ENCODE peak calls at places on chromosomes 11 and 22, in six cellular contexts. H is Peyer's patch; G is breast epithelium; A is psoas muscle; Z is neuronal stem cell; X is CD4-positive, CD25-positive, alpha-beta regulatory T cell. K is an unnamed sample. For H3K4me1, the result is how much of the 10 kb centered on the place peaks cover.

GRCh38 chr22:21734540-21735197 is 925 bp downstream of the YPEL1 start:
- DNase-seq in H (no peak), G (no peak), A (no peak), Z (no peak), X (peak), K (no peak)

GRCh38 chr11:66188580-66188979 is 79.9 kb upstream of the RAB1B start:
- DNase-seq in H (no peak), G (no peak), A (no peak), Z (no peak), X (no peak), K (no peak)

GRCh38 chr22:22684605-22685561 is 40.5 kb downstream of the GGTLC2 start:
- DNase-seq in H (peak), G (no peak), A (no peak), Z (no peak), X (peak), K (no peak)

GRCh38 chr22:19882446-19883381 is 28.0 kb upstream of the GNB1L start:
- DNase-seq in H (peak), G (no peak), A (no peak), Z (no peak), X (no peak), K (no peak)

GRCh38 chr11:31822604-31823371 is 11.7 kb upstream of the PAX6 start:
- DNase-seq in H (no peak), G (no peak), A (no peak), Z (no peak), X (no peak), K (no peak)

GRCh38 chr11:9001736-9002135 is 2.1 kb downstream of the NRIP3 start:
- DNase-seq in H (no peak), G (no peak), A (no peak), Z (no peak), X (peak), K (no peak)

GRCh38 chr11:29263971-29264682 is 752.7 kb downstream of the KCNA4 start:
- DNase-seq in H (no peak), G (no peak), A (no peak), Z (no peak), X (no peak), K (no peak)

GRCh38 chr11:113436672-113437252 is 38.4 kb downstream of the DRD2 start:
- DNase-seq in H (no peak), G (no peak), A (no peak), Z (no peak), X (no peak), K (no peak)

GRCh38 chr22:26513852-26514251 is 1.6 kb upstream of the TFIP11 start:
- DNase-seq in H (no peak), G (no peak), A (no peak), Z (no peak), X (no peak), K (no peak)

GRCh38 chr22:18110944-18111758 is 542 bp downstream of the TUBA8 start:
- DNase-seq in H (no peak), G (no peak), A (no peak), Z (no peak), X (no peak), K (no peak)

GRCh38 chr11:58567889-58568512 is 7.7 kb downstream of the LPXN start:
- DNase-seq in H (peak), G (no peak), A (peak), Z (peak), X (peak), K (peak)

GRCh38 chr11:75719089-75719638 is 1.5 kb downstream of the MOGAT2 start:
- DNase-seq in H (no peak), G (no peak), A (no peak), Z (no peak), X (no peak), K (no peak)

GRCh38 chr11:69173925-69174591 is 18.3 kb downstream of the SMIM38 start:
- DNase-seq in H (no peak), G (peak), A (no peak), Z (no peak), X (no peak), K (no peak)

GRCh38 chr11:125950178-125950490 is 4.3 kb downstream of the VSIG10L2 start:
- DNase-seq in H (no peak), G (no peak), A (no peak), Z (no peak), X (no peak), K (no peak)

GRCh38 chr11:925158-925495 is 543 bp upstream of the AP2A2 start:
- DNase-seq in H (peak), G (no peak), A (peak), Z (no peak), X (no peak), K (no peak)

GRCh38 chr11:76131585-76131984 is 74.7 kb downstream of the WNT11 start:
- DNase-seq in H (no peak), G (no peak), A (no peak), Z (no peak), X (no peak), K (no peak)

GRCh38 chr11:82462588-82462987 is 271.1 kb downstream of the FAM181B start:
- DNase-seq in H (no peak), G (no peak), A (no peak), Z (no peak), X (no peak), K (no peak)

GRCh38 chr11:126024143-126024542 is 38.5 kb downstream of the CDON start:
- DNase-seq in H (no peak), G (no peak), A (no peak), Z (no peak), X (no peak), K (no peak)

GRCh38 chr11:60357771-60358170 is 20.6 kb upstream of the MS4A7 start:
- DNase-seq in H (no peak), G (no peak), A (no peak), Z (no peak), X (no peak), K (no peak)

GRCh38 chr11:31803813-31804438 is 7.2 kb downstream of the PAX6 start:
- DNase-seq in H (no peak), G (no peak), A (no peak), Z (no peak), X (no peak), K (no peak)

GRCh38 chr22:29145321-29146072 is 60.2 kb upstream of the EMID1 start:
- DNase-seq in H (peak), G (no peak), A (peak), Z (no peak), X (no peak), K (no peak)

GRCh38 chr22:49937758-49938564 is 19.5 kb downstream of the CRELD2 start:
- DNase-seq in H (no peak), G (no peak), A (no peak), Z (no peak), X (no peak), K (no peak)

GRCh38 chr22:31495343-31495742 is 993 bp upstream of the SFI1 start:
- DNase-seq in H (no peak), G (no peak), A (no peak), Z (no peak), X (no peak), K (no peak)

GRCh38 chr11:58616594-58616993 is 5.9 kb upstream of the CNTF start:
- DNase-seq in H (no peak), G (no peak), A (peak), Z (no peak), X (no peak), K (no peak)

GRCh38 chr11:6095798-6096197 is 11.7 kb upstream of the OR56B4 start:
- DNase-seq in H (no peak), G (no peak), A (no peak), Z (no peak), X (no peak), K (no peak)

GRCh38 chr11:128490092-128490491 is 97.3 kb downstream of the ETS1 start:
- DNase-seq in H (no peak), G (no peak), A (no peak), Z (no peak), X (no peak), K (no peak)
- H3K4me1 ChIP-seq in H (under half), G (under half), A (under half), Z (under half), X (half or more), K (half or more)

DNA sequence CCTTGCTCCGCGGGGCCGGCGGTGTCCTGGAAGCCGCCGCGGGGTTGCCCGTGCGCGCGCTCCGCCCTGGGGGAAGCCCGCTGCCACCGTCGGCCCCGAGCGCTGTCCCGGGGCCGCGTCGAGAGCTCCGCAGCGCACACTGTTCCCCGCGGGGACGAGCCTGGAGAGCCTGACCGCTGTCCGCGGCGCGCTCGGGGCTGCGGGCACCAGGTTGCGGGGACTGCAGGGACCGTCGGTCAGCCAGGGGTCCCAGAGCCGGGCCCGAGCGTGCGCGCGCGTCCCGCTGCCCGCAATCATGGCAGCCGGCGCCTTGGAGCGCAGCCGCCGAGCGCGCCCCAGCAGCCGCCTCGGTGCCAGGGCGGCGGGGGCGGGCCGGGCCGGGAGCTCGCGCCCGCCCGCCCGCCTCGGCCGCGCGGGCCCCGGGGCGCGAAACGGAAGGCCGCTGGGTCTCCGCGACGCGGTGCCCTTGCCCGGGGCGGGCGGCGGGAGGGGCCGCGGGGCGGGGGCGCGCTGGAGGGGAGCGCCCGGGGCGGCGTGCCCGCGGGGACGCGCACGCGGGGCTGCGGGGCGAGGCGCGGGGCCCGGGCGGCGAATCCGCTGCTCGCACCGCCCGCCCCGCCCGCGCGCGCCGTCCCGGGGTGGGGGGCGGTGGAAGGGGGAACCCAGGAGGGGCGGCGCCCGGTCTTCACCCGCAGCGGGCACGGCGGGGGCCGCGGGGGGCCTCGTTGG is 79.4 kb upstream of the PPARA start:
- DNase-seq in H (peak), G (no peak), A (peak), Z (no peak), X (peak), K (no peak)
- H3K4me1 ChIP-seq in H (under half), G (under half), A (under half), Z (under half), X (under half), K (under half)

GRCh38 chr11:128697645-128698174 is 3.8 kb downstream of the FLI1 start:
- DNase-seq in H (no peak), G (no peak), A (no peak), Z (no peak), X (no peak), K (no peak)
- H3K4me1 ChIP-seq in H (under half), G (under half), A (under half), Z (under half), X (half or more), K (half or more)

GRCh38 chr22:30240541-30241417 is 5.8 kb downstream of the LIF start:
- DNase-seq in H (no peak), G (no peak), A (no peak), Z (no peak), X (no peak), K (no peak)
- H3K4me1 ChIP-seq in H (under half), G (under half), A (under half), Z (under half), X (under half), K (under half)

GRCh38 chr11:46445192-46445591 is 53.6 kb upstream of the CHRM4 start:
- DNase-seq in H (no peak), G (no peak), A (no peak), Z (no peak), X (no peak), K (no peak)
- H3K4me1 ChIP-seq in H (under half), G (under half), A (under half), Z (under half), X (under half), K (under half)

DNA sequence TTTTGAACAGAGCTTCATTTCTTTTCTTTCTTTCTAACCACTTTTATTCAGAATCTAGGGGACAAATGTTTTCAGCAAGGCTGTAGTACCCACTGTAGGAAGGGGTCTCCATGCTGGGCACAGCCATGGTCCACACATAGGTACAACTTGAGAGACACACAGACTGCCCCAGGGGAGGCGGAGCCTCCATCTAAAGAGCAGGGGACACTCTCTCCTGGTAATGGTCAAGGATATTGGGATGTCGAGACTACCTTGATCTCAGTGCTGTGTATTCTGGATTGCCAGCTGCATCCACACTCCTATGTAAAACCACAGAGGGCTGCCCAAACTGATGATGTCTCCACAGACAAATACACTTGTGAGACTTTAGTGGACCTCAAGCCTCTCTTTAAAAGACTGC is 2.9 kb upstream of the APOL3 start:
- DNase-seq in H (no peak), G (no peak), A (no peak), Z (no peak), X (no peak), K (no peak)
- H3K4me1 ChIP-seq in H (under half), G (under half), A (under half), Z (under half), X (under half), K (half or more)